ENCODE peak calls at places on chromosomes 7 and 10, in five cellular contexts. S, G, J, U and I are unnamed samples.

GRCh38 chr10:98269435-98269912 is 1.5 kb upstream of the LOXL4 start:
- DNase-seq in S (no peak), G (peak), J (peak), U (peak), I (peak)

GRCh38 chr7:132441935-132442334 is 134.3 kb downstream of the PLXNA4 start:
- DNase-seq in S (no peak), G (no peak), J (no peak), U (no peak), I (no peak)

GRCh38 chr10:119655566-119656001 is 4.4 kb downstream of the BAG3 start:
- DNase-seq in S (no peak), G (peak), J (peak), U (peak), I (peak)

GRCh38 chr10:132961-133898 is 2.0 kb upstream of the ZMYND11 start:
- DNase-seq in S (no peak), G (peak), J (peak), U (no peak), I (no peak)

GRCh38 chr7:129739427-129739826 is 127.9 kb downstream of the NRF1 start:
- DNase-seq in S (no peak), G (peak), J (peak), U (no peak), I (no peak)

GRCh38 chr10:28411136-28411460 is 108.2 kb upstream of the MPP7 start:
- DNase-seq in S (no peak), G (no peak), J (no peak), U (no peak), I (no peak)

GRCh38 chr10:17013131-17013530 is 116.5 kb downstream of the CUBN start:
- DNase-seq in S (no peak), G (no peak), J (no peak), U (no peak), I (no peak)

GRCh38 chr10:125628251-125629049 is 54.5 kb downstream of the TEX36 start:
- DNase-seq in S (no peak), G (no peak), J (no peak), U (no peak), I (no peak)

GRCh38 chr7:98086231-98086855 is 20.3 kb upstream of the LMTK2 start:
- DNase-seq in S (no peak), G (no peak), J (no peak), U (no peak), I (no peak)

GRCh38 chr7:129187681-129188371 is 607 bp upstream of the SMO start:
- DNase-seq in S (no peak), G (no peak), J (no peak), U (no peak), I (no peak)

GRCh38 chr10:85458274-85458673 is 908.3 kb downstream of the GRID1 start:
- DNase-seq in S (no peak), G (no peak), J (no peak), U (no peak), I (no peak)

GRCh38 chr10:119362122-119362521 is 154.8 kb downstream of the GRK5 start:
- DNase-seq in S (no peak), G (no peak), J (no peak), U (no peak), I (no peak)

GRCh38 chr10:119401671-119402395 is 140.7 kb downstream of the RGS10 start:
- DNase-seq in S (no peak), G (peak), J (peak), U (peak), I (peak)

GRCh38 chr7:46603780-46604725 is 683.0 kb upstream of the IGFBP3 start:
- DNase-seq in S (no peak), G (peak), J (peak), U (peak), I (no peak)

GRCh38 chr10:127872011-127872741 is 20.6 kb downstream of the CLRN3 start:
- DNase-seq in S (peak), G (no peak), J (peak), U (peak), I (no peak)

GRCh38 chr7:4815121-4815520 is 39.7 kb downstream of the AP5Z1 start:
- DNase-seq in S (no peak), G (no peak), J (no peak), U (no peak), I (no peak)

GRCh38 chr7:52909935-52910334 is 125.5 kb upstream of the POM121L12 start:
- DNase-seq in S (no peak), G (no peak), J (no peak), U (no peak), I (no peak)

DNA sequence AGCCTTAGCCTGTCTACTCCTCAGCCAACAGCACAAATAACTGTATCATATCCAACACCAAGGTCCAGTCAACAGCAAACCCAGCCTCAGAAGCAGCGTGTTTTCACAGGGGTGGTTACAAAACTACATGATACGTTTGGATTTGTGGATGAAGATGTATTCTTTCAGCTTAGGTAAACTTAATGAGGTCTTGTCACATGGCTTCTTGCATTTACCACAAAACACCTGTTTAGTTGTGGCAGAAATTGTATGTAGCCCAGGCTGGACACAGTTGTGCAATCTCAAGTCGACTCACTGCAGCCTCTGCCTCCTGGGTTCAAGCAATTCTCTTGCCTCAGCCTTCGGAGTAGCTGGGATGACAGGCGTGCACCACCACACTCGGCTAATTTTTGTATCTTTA is 21.4 kb downstream of the CCAR1 start:
- DNase-seq in S (no peak), G (no peak), J (no peak), U (no peak), I (no peak)
- TF ChIP-seq CTCF in S (no peak), G (no peak), J (no peak), U (no peak), I (no peak)

GRCh38 chr7:29807179-29807841 is 1.0 kb downstream of the WIPF3 start:
- DNase-seq in S (peak), G (no peak), J (no peak), U (no peak), I (no peak)

GRCh38 chr7:29808075-29808786 is 1.9 kb downstream of the WIPF3 start:
- DNase-seq in S (no peak), G (peak), J (no peak), U (no peak), I (no peak)

GRCh38 chr7:29805031-29805430 is 1.3 kb upstream of the WIPF3 start:
- DNase-seq in S (no peak), G (no peak), J (no peak), U (no peak), I (no peak)

GRCh38 chr7:29806793-29807178 is 478 bp downstream of the WIPF3 start:
- DNase-seq in S (peak), G (no peak), J (no peak), U (no peak), I (no peak)

DNA sequence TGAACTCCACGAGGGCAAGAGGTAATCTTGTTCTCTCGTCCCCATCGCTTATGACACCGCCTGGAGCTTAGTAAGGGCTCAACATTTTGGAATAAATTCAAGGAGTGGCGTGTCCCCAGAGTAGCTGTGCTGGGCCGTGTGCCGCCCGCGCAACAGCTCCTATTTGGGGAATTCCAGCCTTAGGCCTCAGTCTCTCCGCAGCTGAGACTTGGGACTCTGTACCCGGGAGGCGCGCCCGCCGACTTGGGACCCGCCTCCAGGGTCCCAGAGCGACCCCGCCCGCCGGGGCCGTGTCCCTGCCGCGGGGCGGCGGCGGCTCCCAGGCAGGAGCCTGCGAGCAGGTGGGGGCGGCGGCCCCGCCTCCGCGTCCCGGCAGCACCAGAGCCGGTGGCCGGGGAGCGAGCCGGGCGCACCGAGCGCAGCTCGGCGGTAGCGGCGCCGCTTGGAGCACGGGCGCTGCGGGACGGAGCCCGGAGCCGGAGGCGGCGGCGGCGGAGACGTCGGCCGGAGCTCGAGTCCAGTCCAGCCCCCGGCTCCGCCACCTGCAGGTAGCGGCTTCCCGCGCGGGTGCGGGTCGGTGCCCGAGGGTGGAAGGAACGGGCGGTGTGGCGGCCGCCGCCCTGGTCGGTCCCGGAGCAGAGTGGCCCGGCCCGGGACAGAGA is at the start of gene WIPF3:
- DNase-seq in S (peak), G (no peak), J (no peak), U (no peak), I (no peak)
- TF ChIP-seq CTCF in S (no peak), G (no peak), J (no peak), U (no peak), I (no peak)

GRCh38 chr10:103829838-103830465 is 25.4 kb downstream of the SH3PXD2A start:
- DNase-seq in S (no peak), G (no peak), J (no peak), U (no peak), I (no peak)
- TF ChIP-seq CTCF in S (no peak), G (no peak), J (no peak), U (no peak), I (no peak)

DNA sequence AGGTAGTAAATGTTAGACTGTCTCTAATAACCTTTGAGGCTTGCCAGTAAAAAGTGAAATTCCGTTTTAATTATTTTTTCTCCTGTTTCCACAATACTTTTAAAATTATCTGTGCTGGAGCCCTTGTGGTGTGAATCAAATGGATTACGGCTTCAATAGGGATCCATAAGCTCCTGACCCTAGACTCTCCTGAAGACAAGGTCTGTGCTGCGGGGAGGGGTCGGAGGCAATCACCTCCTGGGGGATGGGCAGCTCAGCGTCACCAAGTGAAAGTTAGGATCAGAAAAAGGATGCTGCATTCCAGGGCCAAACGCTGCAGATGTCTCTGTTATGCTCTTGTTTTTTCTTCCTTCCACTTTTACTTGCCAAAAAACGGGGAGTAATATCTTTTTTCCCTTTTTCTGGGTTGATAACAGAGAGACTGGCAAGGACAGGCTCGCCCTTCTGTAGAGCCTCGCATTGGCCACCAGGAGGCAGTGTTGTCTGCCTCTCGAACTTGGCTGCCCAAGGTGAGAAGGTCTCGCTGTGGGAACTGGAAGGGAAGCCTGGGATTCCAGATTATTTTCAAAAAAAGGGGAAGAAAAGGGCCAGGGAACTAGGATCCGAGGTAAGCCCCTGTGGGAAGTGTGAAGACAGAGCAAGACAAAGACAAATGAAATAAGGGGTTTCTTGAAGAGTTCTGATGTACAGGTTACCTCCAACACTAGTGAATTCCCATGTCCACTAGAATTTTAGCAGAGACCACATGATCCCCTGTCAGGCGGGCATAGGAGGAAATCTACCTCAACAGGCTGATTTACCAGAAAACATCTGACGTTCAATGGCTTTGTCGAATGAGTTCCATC is 621.9 kb downstream of the ACTR3B start:
- DNase-seq in S (peak), G (no peak), J (no peak), U (peak), I (no peak)
- TF ChIP-seq CTCF in S (peak), G (peak), J (no peak), U (peak), I (no peak)

GRCh38 chr7:120591-120991 is 71.8 kb upstream of the FAM20C start:
- DNase-seq in S (no peak), G (no peak), J (no peak), U (no peak), I (no peak)
- TF ChIP-seq CTCF in S (no peak), G (no peak), J (no peak), U (no peak), I (no peak)